ENCODE peak calls at places on chromosomes 3 and 15, in seven cellular contexts. Q is naive thymus-derived CD4-positive, alpha-beta T cell; Y is stomach; K is MM.1S; V is tibial nerve; Z is pancreas; B is transverse colon. O is an unnamed sample.

GRCh38 chr3:197465996-197466549 is 89.7 kb downstream of the BDH1 start:
- DNase-seq in Q (no peak), Y (peak), K (no peak), V (no peak), Z (no peak), B (no peak), O (no peak)

GRCh38 chr3:98602078-98602678 is 8.8 kb upstream of the CPOX start:
- DNase-seq in Q (peak), Y (peak), K (peak), V (peak), Z (no peak), B (no peak), O (peak)

GRCh38 chr3:63625161-63625560 is 27.3 kb upstream of the SNTN start:
- DNase-seq in Q (no peak), Y (no peak), K (no peak), V (no peak), Z (no peak), B (no peak), O (peak)

GRCh38 chr15:39354188-39354587 is 226.7 kb upstream of the THBS1 start:
- DNase-seq in Q (no peak), Y (no peak), K (no peak), V (no peak), Z (no peak), B (no peak), O (no peak)

GRCh38 chr3:152650177-152650576 is 184.8 kb upstream of the P2RY1 start:
- DNase-seq in Q (no peak), Y (no peak), K (no peak), V (no peak), Z (no peak), B (no peak), O (no peak)

GRCh38 chr15:32799904-32800535 is 82.2 kb downstream of the GREM1 start:
- DNase-seq in Q (no peak), Y (no peak), K (no peak), V (no peak), Z (no peak), B (no peak), O (no peak)

GRCh38 chr15:48096813-48097212 is 24.0 kb upstream of the SLC24A5 start:
- DNase-seq in Q (no peak), Y (no peak), K (no peak), V (no peak), Z (no peak), B (no peak), O (peak)

GRCh38 chr15:25727116-25727515 is 136.0 kb downstream of the ATP10A start:
- DNase-seq in Q (no peak), Y (peak), K (no peak), V (no peak), Z (no peak), B (no peak), O (no peak)

GRCh38 chr15:98983333-98983732 is 24.3 kb downstream of the PGPEP1L start:
- DNase-seq in Q (no peak), Y (peak), K (no peak), V (peak), Z (no peak), B (peak), O (peak)

GRCh38 chr3:176491084-176491483 is 706.2 kb downstream of the TBL1XR1 start:
- DNase-seq in Q (no peak), Y (no peak), K (no peak), V (no peak), Z (no peak), B (no peak), O (no peak)

GRCh38 chr3:37092484-37092883 is 81.9 kb downstream of the LRRFIP2 start:
- DNase-seq in Q (no peak), Y (no peak), K (no peak), V (no peak), Z (no peak), B (no peak), O (no peak)

GRCh38 chr3:118984699-118985098 is 49.9 kb downstream of the IGSF11 start:
- DNase-seq in Q (no peak), Y (no peak), K (no peak), V (no peak), Z (no peak), B (no peak), O (no peak)

GRCh38 chr3:45972534-45973402 is 22.9 kb downstream of the FYCO1 start:
- DNase-seq in Q (no peak), Y (no peak), K (peak), V (no peak), Z (no peak), B (no peak), O (peak)

GRCh38 chr15:30896211-30896606 is 7.5 kb upstream of the FAN1 start:
- DNase-seq in Q (no peak), Y (no peak), K (no peak), V (no peak), Z (no peak), B (no peak), O (no peak)

GRCh38 chr3:153670577-153670976 is 450.6 kb upstream of the ARHGEF26 start:
- DNase-seq in Q (no peak), Y (no peak), K (no peak), V (no peak), Z (no peak), B (no peak), O (no peak)

DNA sequence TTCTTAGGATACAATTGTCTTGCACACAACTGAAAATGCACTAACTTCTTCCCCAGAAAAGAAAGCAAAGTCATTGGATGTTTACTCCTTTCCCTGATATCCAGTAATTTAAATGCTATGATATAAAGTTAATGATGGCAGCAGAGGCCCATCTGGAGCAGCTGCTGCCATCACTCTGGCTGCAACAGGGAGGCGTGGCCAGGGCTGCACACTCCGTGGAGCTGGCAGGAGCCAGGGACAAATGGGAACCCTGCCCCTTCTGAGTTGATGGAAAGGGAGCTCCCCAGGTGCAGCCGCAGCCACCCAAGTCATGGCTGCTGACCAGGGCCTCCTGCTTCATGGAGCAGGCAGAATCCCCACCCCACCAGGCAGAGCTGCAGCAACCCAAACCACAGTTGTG is 72.6 kb upstream of the ALDH1A3 start:
- DNase-seq in Q (no peak), Y (no peak), K (no peak), V (no peak), Z (no peak), B (no peak), O (no peak)
- H3K27ac ChIP-seq in Q (no peak), Y (no peak), K (no peak), V (no peak), Z (no peak), B (no peak), O (no peak)

GRCh38 chr15:100688549-100689120 is 86.2 kb downstream of the ASB7 start:
- DNase-seq in Q (no peak), Y (no peak), K (no peak), V (no peak), Z (no peak), B (no peak), O (no peak)

GRCh38 chr15:100686021-100686724 is 83.8 kb downstream of the ASB7 start:
- DNase-seq in Q (no peak), Y (no peak), K (no peak), V (no peak), Z (no peak), B (no peak), O (no peak)

GRCh38 chr15:100687532-100688215 is 85.3 kb downstream of the ASB7 start:
- DNase-seq in Q (no peak), Y (no peak), K (no peak), V (no peak), Z (no peak), B (no peak), O (no peak)

GRCh38 chr15:100684591-100684990 is 82.2 kb downstream of the ASB7 start:
- DNase-seq in Q (no peak), Y (no peak), K (no peak), V (no peak), Z (no peak), B (no peak), O (no peak)

DNA sequence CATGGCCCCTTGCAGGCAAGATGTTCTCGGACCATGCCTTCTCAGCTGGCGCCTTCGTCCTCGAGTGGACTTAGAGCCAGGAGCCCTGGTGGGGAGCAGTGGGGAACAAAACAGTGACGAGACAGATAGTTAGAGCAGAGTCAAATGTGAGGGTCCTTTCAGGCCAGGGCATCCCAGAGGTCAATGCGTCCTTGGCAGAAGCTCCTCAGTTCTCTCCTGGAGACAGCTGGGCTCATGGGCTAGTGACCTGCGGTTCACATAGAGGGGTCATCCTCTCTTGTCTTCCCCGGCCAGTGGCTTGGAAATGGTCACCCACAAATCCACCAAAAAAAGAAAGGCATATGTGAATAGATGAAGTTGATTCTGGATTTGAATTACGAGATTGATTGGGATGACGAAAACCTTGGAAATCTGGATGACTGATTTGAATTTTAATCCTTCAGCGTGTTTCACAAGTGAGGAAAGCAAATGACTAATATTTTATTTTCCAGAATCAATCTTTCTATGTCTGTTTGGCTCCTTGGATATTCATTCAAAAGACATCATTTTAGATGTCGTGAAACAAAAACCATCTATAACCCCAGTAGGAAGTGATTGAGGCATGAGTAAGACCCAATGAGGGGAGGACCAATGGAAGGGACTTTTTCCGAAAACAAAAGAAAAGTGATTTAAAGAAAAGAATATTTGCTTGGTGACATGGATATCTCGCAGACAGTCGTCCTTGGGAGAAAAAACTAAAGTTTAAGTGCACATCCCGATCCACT is 84.5 kb downstream of the ASB7 start:
- DNase-seq in Q (no peak), Y (no peak), K (no peak), V (no peak), Z (no peak), B (no peak), O (no peak)
- H3K27ac ChIP-seq in Q (no peak), Y (peak), K (no peak), V (peak), Z (no peak), B (peak), O (peak)

GRCh38 chr3:71695000-71695482 is 30.2 kb downstream of the EIF4E3 start:
- DNase-seq in Q (no peak), Y (no peak), K (no peak), V (no peak), Z (no peak), B (peak), O (no peak)
- H3K27ac ChIP-seq in Q (no peak), Y (peak), K (no peak), V (peak), Z (peak), B (peak), O (peak)

DNA sequence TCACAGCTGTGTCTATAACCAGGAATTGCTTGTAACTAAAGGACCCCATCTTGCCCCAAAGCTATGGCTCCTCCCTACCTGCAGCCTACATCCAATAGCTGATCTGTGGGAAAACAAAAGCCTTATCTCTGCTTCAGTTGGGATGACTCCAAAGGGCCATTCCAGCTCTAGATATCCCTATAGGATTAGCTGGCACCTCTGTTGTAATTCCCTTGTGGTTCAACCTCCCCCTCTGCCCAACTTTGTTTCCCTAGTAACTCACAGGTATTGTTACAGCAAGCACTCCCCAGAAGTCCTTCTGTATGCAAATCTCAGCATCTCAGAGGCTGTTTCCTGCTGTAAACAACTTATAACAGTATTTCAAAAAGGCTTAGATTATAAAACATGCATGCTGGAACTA is 478.6 kb downstream of the AGBL1 start:
- DNase-seq in Q (no peak), Y (no peak), K (no peak), V (no peak), Z (no peak), B (no peak), O (no peak)
- H3K27ac ChIP-seq in Q (no peak), Y (no peak), K (no peak), V (no peak), Z (no peak), B (no peak), O (no peak)

DNA sequence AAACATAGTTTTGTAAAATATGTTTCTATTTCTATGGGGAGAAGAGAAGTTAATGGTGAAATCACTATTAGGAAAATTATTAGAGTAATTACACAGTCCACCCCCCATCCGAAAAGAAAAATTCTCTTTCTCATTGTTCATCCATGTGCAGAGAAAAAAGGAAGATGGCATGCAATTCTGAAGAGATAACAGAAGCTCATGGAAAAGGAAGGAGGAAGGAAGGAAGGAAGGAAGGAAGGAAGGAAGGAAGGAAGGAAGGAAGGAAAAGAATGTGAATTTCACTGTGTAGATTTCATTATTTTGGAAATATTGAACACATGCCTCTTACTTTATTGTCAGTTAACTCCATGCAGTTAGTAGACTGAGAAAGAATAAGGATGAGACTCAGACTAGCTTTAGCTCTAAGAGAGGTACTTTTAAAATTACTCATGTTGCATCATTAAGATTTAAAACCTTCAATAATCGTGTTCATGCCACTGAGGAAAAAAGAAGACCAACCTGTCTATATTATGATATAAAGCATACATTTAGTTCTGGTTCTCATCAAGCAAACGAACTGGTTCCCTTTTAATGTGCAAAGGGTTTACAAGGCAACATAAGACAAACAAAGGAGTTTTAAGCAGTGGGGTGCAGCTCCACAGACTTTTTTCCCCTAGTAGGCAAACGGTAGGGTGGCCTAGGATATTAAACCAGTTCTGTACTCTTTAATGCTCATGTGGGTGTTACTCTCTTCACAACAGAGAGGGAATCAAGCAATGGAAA is 379.6 kb downstream of the FOXP1 start:
- DNase-seq in Q (no peak), Y (no peak), K (no peak), V (no peak), Z (no peak), B (no peak), O (no peak)
- H3K27ac ChIP-seq in Q (no peak), Y (peak), K (no peak), V (no peak), Z (no peak), B (peak), O (no peak)

GRCh38 chr3:23055733-23056376 is 147.3 kb upstream of the UBE2E2 start:
- DNase-seq in Q (peak), Y (no peak), K (peak), V (no peak), Z (no peak), B (no peak), O (no peak)
- H3K27ac ChIP-seq in Q (no peak), Y (no peak), K (no peak), V (peak), Z (no peak), B (no peak), O (no peak)

DNA sequence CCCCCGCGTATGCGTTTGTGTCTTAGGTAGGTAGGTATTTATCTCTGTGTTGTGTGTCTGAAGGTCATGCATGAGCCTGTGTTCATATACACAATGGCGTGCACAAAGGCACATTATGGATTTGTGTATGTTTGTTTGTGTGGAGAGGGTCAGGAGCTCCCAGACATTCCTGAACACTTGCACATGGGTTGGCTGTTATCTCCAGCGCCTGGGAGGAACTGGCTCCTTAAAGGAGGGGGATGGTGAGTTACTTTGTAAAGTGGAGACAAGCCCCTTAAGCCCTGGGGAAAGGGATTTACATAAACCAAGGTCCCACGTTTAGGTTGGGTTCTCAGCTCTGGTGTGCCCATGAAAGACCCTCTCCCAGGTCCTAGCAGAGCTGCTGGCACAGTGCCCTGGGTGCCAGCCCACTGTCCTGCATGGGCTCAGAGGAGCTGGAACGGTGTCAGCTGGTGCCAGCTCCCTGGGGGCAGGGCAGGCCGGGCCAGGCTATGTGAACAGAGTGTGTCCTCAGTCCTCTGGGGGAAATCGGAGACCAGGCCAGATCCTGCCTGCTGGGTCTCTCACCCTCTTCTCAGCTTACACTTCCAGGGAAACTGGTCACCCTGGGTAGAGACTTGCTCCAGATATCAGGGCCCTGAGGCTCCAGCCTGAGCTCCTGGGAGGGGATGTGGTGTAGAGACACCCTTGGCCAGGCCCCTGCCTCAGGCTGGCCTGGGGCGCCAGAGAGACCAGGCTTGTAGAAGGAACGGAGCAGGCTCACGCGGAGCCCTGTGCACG is 25.1 kb downstream of the SNX33 start:
- DNase-seq in Q (no peak), Y (peak), K (no peak), V (no peak), Z (peak), B (no peak), O (no peak)
- H3K27ac ChIP-seq in Q (no peak), Y (peak), K (no peak), V (peak), Z (peak), B (peak), O (peak)

GRCh38 chr3:17157713-17158112 is 273.0 kb downstream of the PLCL2 start:
- DNase-seq in Q (no peak), Y (no peak), K (no peak), V (no peak), Z (no peak), B (no peak), O (no peak)
- H3K27ac ChIP-seq in Q (no peak), Y (no peak), K (no peak), V (no peak), Z (no peak), B (no peak), O (no peak)

GRCh38 chr3:52023101-52023770 is 27.5 kb upstream of the RPL29 start:
- DNase-seq in Q (no peak), Y (no peak), K (no peak), V (no peak), Z (no peak), B (no peak), O (no peak)

GRCh38 chr3:52023860-52024764 is 28.4 kb upstream of the RPL29 start:
- DNase-seq in Q (no peak), Y (no peak), K (no peak), V (no peak), Z (no peak), B (no peak), O (no peak)

GRCh38 chr3:52020796-52021195 is 25.1 kb upstream of the RPL29 start:
- DNase-seq in Q (no peak), Y (no peak), K (no peak), V (no peak), Z (no peak), B (no peak), O (no peak)

GRCh38 chr3:52022323-52023100 is 26.8 kb upstream of the RPL29 start:
- DNase-seq in Q (no peak), Y (no peak), K (no peak), V (no peak), Z (no peak), B (no peak), O (no peak)

GRCh38 chr3:52021869-52022268 is 26.2 kb upstream of the RPL29 start:
- DNase-seq in Q (no peak), Y (no peak), K (no peak), V (no peak), Z (peak), B (no peak), O (no peak)
- H3K27ac ChIP-seq in Q (no peak), Y (peak), K (no peak), V (peak), Z (no peak), B (no peak), O (no peak)

DNA sequence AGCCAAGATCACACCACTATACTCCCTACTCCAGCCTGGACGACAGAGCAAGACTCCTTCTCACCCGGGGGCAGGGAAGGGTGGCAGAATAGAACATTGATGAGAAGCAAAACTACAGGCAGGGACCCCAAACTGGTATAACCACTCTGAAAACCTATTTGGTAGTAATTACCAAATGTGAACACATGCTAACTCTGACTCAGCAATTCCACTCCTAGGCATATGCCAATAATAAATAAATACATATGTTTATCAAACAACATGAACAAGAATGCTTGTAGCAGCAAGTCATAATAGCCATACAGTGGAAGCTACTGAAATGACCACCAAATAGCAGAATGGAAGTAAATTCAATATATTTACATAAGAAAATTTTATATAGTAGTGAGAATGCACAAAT is 31.0 kb upstream of the USP50 start:
- DNase-seq in Q (no peak), Y (no peak), K (no peak), V (no peak), Z (no peak), B (no peak), O (no peak)
- H3K27ac ChIP-seq in Q (no peak), Y (no peak), K (no peak), V (no peak), Z (no peak), B (no peak), O (no peak)